ENCODE peak calls at places on chromosomes 5 and 9, in four cellular contexts. One of them, this sample, is unnamed. For H3K79me2, the result is how much of the 10 kb centered on the place peaks cover.

GRCh38 chr5:100803391-100803790 is 99.7 kb downstream of the ST8SIA4 start:
- DNase-seq in H9: no peak
- DNase-seq in H1: no peak
- DNase-seq in trophoblast cell: no peak
- DNase-seq in this sample: no peak

GRCh38 chr9:119020284-119020683 is 349.0 kb downstream of the BRINP1 start:
- DNase-seq in H9: no peak
- DNase-seq in H1: no peak
- DNase-seq in trophoblast cell: no peak
- DNase-seq in this sample: no peak

GRCh38 chr5:151480859-151481258 is 33.5 kb downstream of the SLC36A1 start:
- DNase-seq in H9: no peak
- DNase-seq in H1: no peak
- DNase-seq in trophoblast cell: no peak
- DNase-seq in this sample: peak

GRCh38 chr5:77168884-77169254 is 41.6 kb upstream of the PDE8B start:
- DNase-seq in H9: no peak
- DNase-seq in H1: no peak
- DNase-seq in trophoblast cell: peak
- DNase-seq in this sample: no peak

GRCh38 chr5:107815109-107815508 is 144.4 kb upstream of the EFNA5 start:
- DNase-seq in H9: no peak
- DNase-seq in H1: no peak
- DNase-seq in trophoblast cell: no peak
- DNase-seq in this sample: no peak

GRCh38 chr9:89593776-89594427 is 10.9 kb upstream of the GADD45G start:
- DNase-seq in H9: peak
- DNase-seq in H1: peak
- DNase-seq in trophoblast cell: peak
- DNase-seq in this sample: peak

GRCh38 chr5:115284021-115284420 is 12.4 kb downstream of the CCDC112 start:
- DNase-seq in H9: no peak
- DNase-seq in H1: no peak
- DNase-seq in trophoblast cell: no peak
- DNase-seq in this sample: no peak

GRCh38 chr5:4098226-4098625 is 502.6 kb downstream of the IRX1 start:
- DNase-seq in H9: no peak
- DNase-seq in H1: no peak
- DNase-seq in trophoblast cell: no peak
- DNase-seq in this sample: no peak

GRCh38 chr9:92641092-92641809 is 28.7 kb downstream of the IPPK start:
- DNase-seq in H9: peak
- DNase-seq in H1: no peak
- DNase-seq in trophoblast cell: no peak
- DNase-seq in this sample: no peak

GRCh38 chr5:180803181-180804128 is 849 bp upstream of the MGAT1 start:
- DNase-seq in H9: no peak
- DNase-seq in H1: no peak
- DNase-seq in trophoblast cell: peak
- DNase-seq in this sample: peak

GRCh38 chr5:68465133-68465532 is 249.6 kb downstream of the PIK3R1 start:
- DNase-seq in H9: no peak
- DNase-seq in H1: no peak
- DNase-seq in trophoblast cell: no peak
- DNase-seq in this sample: no peak

GRCh38 chr5:135356522-135357318 is 42.3 kb downstream of the MACROH2A1 start:
- DNase-seq in H9: no peak
- DNase-seq in H1: no peak
- DNase-seq in trophoblast cell: no peak
- DNase-seq in this sample: no peak

GRCh38 chr5:65244031-65244430 is 237.7 kb downstream of the ADAMTS6 start:
- DNase-seq in H9: no peak
- DNase-seq in H1: no peak
- DNase-seq in trophoblast cell: no peak
- DNase-seq in this sample: no peak

GRCh38 chr9:134066546-134066922 is 1.3 kb downstream of the BRD3 start:
- DNase-seq in H9: no peak
- DNase-seq in H1: no peak
- DNase-seq in trophoblast cell: no peak
- DNase-seq in this sample: peak

GRCh38 chr9:78144008-78144381 is 91.9 kb upstream of the CEP78 start:
- DNase-seq in H9: no peak
- DNase-seq in H1: no peak
- DNase-seq in trophoblast cell: no peak
- DNase-seq in this sample: no peak

GRCh38 chr5:141515946-141516647 is 27.2 kb downstream of the PCDHGC5 start:
- DNase-seq in H9: no peak
- DNase-seq in H1: no peak
- DNase-seq in trophoblast cell: no peak
- DNase-seq in this sample: no peak

GRCh38 chr5:141557681-141558136 is 61.1 kb downstream of the DIAPH1 start:
- DNase-seq in H9: peak
- DNase-seq in H1: peak
- DNase-seq in trophoblast cell: peak
- DNase-seq in this sample: peak

GRCh38 chr9:5375091-5375490 is 35.4 kb upstream of the RLN1 start:
- DNase-seq in H9: no peak
- DNase-seq in H1: no peak
- DNase-seq in trophoblast cell: no peak
- DNase-seq in this sample: no peak

GRCh38 chr5:151772868-151773561 is 1.3 kb downstream of the G3BP1 start:
- DNase-seq in H9: no peak
- DNase-seq in H1: no peak
- DNase-seq in trophoblast cell: peak
- DNase-seq in this sample: no peak

GRCh38 chr9:137611623-137612609 is 6.4 kb downstream of the ARRDC1 start:
- DNase-seq in H9: no peak
- DNase-seq in H1: no peak
- DNase-seq in trophoblast cell: peak
- DNase-seq in this sample: peak

GRCh38 chr5:141635646-141636045 is 1.0 kb downstream of the HDAC3 start:
- DNase-seq in H9: no peak
- DNase-seq in H1: no peak
- DNase-seq in trophoblast cell: no peak
- DNase-seq in this sample: no peak

GRCh38 chr5:169753795-169754194 is 116.7 kb downstream of the DOCK2 start:
- DNase-seq in H9: no peak
- DNase-seq in H1: no peak
- DNase-seq in trophoblast cell: no peak
- DNase-seq in this sample: no peak

GRCh38 chr9:113589890-113590289 is 126.4 kb downstream of the RGS3 start:
- DNase-seq in H9: no peak
- DNase-seq in H1: no peak
- DNase-seq in trophoblast cell: no peak
- DNase-seq in this sample: peak

GRCh38 chr5:162785673-162786072 is 651.7 kb upstream of the CCNG1 start:
- DNase-seq in H9: no peak
- DNase-seq in H1: no peak
- DNase-seq in trophoblast cell: no peak
- DNase-seq in this sample: no peak

GRCh38 chr5:116507051-116507537 is 67.5 kb downstream of the SEMA6A start:
- DNase-seq in H9: no peak
- DNase-seq in H1: no peak
- DNase-seq in trophoblast cell: peak
- DNase-seq in this sample: no peak

GRCh38 chr5:38796739-38797108 is 49.1 kb upstream of the OSMR start:
- DNase-seq in H9: no peak
- DNase-seq in H1: no peak
- DNase-seq in trophoblast cell: no peak
- DNase-seq in this sample: no peak

GRCh38 chr5:163177971-163178370 is 259.4 kb upstream of the CCNG1 start:
- DNase-seq in H9: no peak
- DNase-seq in H1: no peak
- DNase-seq in trophoblast cell: no peak
- DNase-seq in this sample: no peak

GRCh38 chr9:136625101-136626065 is 37.3 kb upstream of the EGFL7 start:
- DNase-seq in H9: no peak
- DNase-seq in H1: peak
- DNase-seq in trophoblast cell: no peak
- DNase-seq in this sample: peak

GRCh38 chr5:88819332-88819999 is 63.5 kb downstream of the MEF2C start:
- DNase-seq in H9: no peak
- DNase-seq in H1: no peak
- DNase-seq in trophoblast cell: no peak
- DNase-seq in this sample: peak

GRCh38 chr9:122816163-122816867 is 12.1 kb downstream of the PDCL start:
- DNase-seq in H9: no peak
- DNase-seq in H1: no peak
- DNase-seq in trophoblast cell: no peak
- DNase-seq in this sample: no peak

GRCh38 chr9:129719135-129719534 is 33.7 kb downstream of the PTGES start:
- DNase-seq in H9: peak
- DNase-seq in H1: peak
- DNase-seq in trophoblast cell: no peak
- DNase-seq in this sample: peak

GRCh38 chr5:74934949-74935751 is 69.0 kb upstream of the FAM169A start:
- DNase-seq in H9: no peak
- DNase-seq in H1: no peak
- DNase-seq in trophoblast cell: no peak
- DNase-seq in this sample: peak

GRCh38 chr5:159765760-159766517 is 150.3 kb upstream of the ADRA1B start:
- DNase-seq in H9: no peak
- DNase-seq in H1: no peak
- DNase-seq in trophoblast cell: no peak
- DNase-seq in this sample: no peak

GRCh38 chr5:169202969-169203368 is 98.0 kb downstream of the SLIT3 start:
- DNase-seq in H9: no peak
- DNase-seq in H1: no peak
- DNase-seq in trophoblast cell: no peak
- DNase-seq in this sample: no peak

GRCh38 chr9:32385135-32385884 is 867 bp downstream of the ACO1 start:
- DNase-seq in H9: no peak
- DNase-seq in H1: no peak
- DNase-seq in trophoblast cell: no peak
- DNase-seq in this sample: no peak
- H2AK5ac ChIP-seq in H9: no peak
- H2AK5ac ChIP-seq in H1: no peak
- H2AK5ac ChIP-seq in trophoblast cell: no peak
- H2AK5ac ChIP-seq in this sample: no peak

GRCh38 chr5:138936968-138937345 is 61.8 kb upstream of the LRRTM2 start:
- DNase-seq in H9: no peak
- DNase-seq in H1: no peak
- DNase-seq in trophoblast cell: no peak
- DNase-seq in this sample: no peak
- H3K79me2 ChIP-seq in H9: under half
- H3K79me2 ChIP-seq in H1: under half
- H3K79me2 ChIP-seq in trophoblast cell: under half
- H3K79me2 ChIP-seq in this sample: under half

DNA sequence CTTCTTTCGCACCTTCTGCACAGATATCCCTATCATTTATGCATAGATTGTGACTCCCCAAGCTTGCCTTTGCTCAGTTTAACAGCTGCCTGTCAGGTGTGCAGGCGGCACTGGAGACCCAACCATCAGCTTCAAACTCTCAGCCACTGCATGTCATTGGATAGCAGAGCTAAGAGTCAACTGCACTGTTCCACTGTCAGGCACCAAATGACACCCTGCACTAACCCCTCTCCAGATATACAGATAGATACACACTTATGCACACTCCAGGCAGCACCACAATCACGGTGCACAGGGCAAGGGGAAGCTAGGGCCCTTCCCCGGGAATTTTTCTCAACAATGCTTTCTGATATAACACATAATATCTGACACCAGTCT is 142.4 kb downstream of the BNC2 start:
- DNase-seq in H9: no peak
- DNase-seq in H1: no peak
- DNase-seq in trophoblast cell: no peak
- DNase-seq in this sample: no peak
- H3K9ac ChIP-seq in H9: peak
- H3K9ac ChIP-seq in H1: no peak
- H3K9ac ChIP-seq in trophoblast cell: no peak
- H3K9ac ChIP-seq in this sample: no peak

GRCh38 chr5:172853355-172853975 is 19.4 kb downstream of the ERGIC1 start:
- DNase-seq in H9: no peak
- DNase-seq in H1: no peak
- DNase-seq in trophoblast cell: no peak
- DNase-seq in this sample: peak
- H2AK5ac ChIP-seq in H9: no peak
- H2AK5ac ChIP-seq in H1: no peak
- H2AK5ac ChIP-seq in trophoblast cell: no peak
- H2AK5ac ChIP-seq in this sample: no peak

GRCh38 chr5:177220576-177220975 is 82.9 kb downstream of the RAB24 start:
- DNase-seq in H9: no peak
- DNase-seq in H1: no peak
- DNase-seq in trophoblast cell: no peak
- DNase-seq in this sample: no peak
- H3K79me2 ChIP-seq in H9: under half
- H3K79me2 ChIP-seq in H1: under half
- H3K79me2 ChIP-seq in trophoblast cell: under half
- H3K79me2 ChIP-seq in this sample: under half

GRCh38 chr9:84838879-84839278 is 169.3 kb downstream of the NTRK2 start:
- DNase-seq in H9: no peak
- DNase-seq in H1: no peak
- DNase-seq in trophoblast cell: no peak
- DNase-seq in this sample: no peak

GRCh38 chr9:84841915-84842314 is 172.4 kb downstream of the NTRK2 start:
- DNase-seq in H9: no peak
- DNase-seq in H1: no peak
- DNase-seq in trophoblast cell: no peak
- DNase-seq in this sample: no peak

GRCh38 chr9:84843175-84843824 is 173.8 kb downstream of the NTRK2 start:
- DNase-seq in H9: no peak
- DNase-seq in H1: no peak
- DNase-seq in trophoblast cell: no peak
- DNase-seq in this sample: peak

GRCh38 chr9:84839538-84839937 is 170.0 kb downstream of the NTRK2 start:
- DNase-seq in H9: no peak
- DNase-seq in H1: no peak
- DNase-seq in trophoblast cell: peak
- DNase-seq in this sample: no peak
- H3K9ac ChIP-seq in H9: no peak
- H3K9ac ChIP-seq in H1: no peak
- H3K9ac ChIP-seq in trophoblast cell: no peak
- H3K9ac ChIP-seq in this sample: no peak

This sample was measured in mesendoderm.